ENCODE peak calls at places on chromosome 5, in ten cellular contexts. J is GM23248; N is epithelial cell of esophagus; O is SK-MEL-5; G is Right ventricle myocardium superior; T is osteocyte; H is B cell; S is CD4-positive, alpha-beta T cell; L is amniotic epithelial cell; I is sigmoid colon. Z is an unnamed sample.

GRCh38 chr5:124888050-124888506 is 141.6 kb upstream of the ZNF608 start:
- DNase-seq in J (no peak), N (no peak), O (peak; percentile 59), G (no peak), T (no peak), H (no peak), S (no peak), L (no peak), I (no peak), Z (no peak)

GRCh38 chr5:20030125-20030524 is 42.1 kb upstream of the CDH18 start:
- DNase-seq in J (no peak), N (no peak), O (no peak), G (no peak), T (no peak), H (no peak), S (no peak), L (no peak), I (no peak), Z (no peak)

GRCh38 chr5:178242416-178242815 is 9.8 kb upstream of the PHYKPL start:
- DNase-seq in J (no peak), N (no peak), O (no peak), G (peak; percentile 71), T (no peak), H (no peak), S (no peak), L (no peak), I (no peak), Z (no peak)

GRCh38 chr5:175711031-175711430 is 53.2 kb downstream of the HRH2 start:
- DNase-seq in J (no peak), N (no peak), O (no peak), G (no peak), T (no peak), H (no peak), S (no peak), L (no peak), I (no peak), Z (no peak)

GRCh38 chr5:131787736-131788135 is 9.1 kb downstream of the FNIP1 start:
- DNase-seq in J (no peak), N (no peak), O (no peak), G (no peak), T (no peak), H (no peak), S (no peak), L (no peak), I (no peak), Z (no peak)

GRCh38 chr5:180128671-180129261 is 57.2 kb upstream of the RNF130 start:
- DNase-seq in J (no peak), N (no peak), O (no peak), G (no peak), T (peak; percentile 77), H (peak; percentile 23), S (no peak), L (no peak), I (no peak), Z (no peak)

GRCh38 chr5:148912714-148913398 is 86.4 kb downstream of the ADRB2 start:
- DNase-seq in J (peak; percentile 99), N (peak; percentile 100), O (peak; percentile 76), G (no peak), T (no peak), H (no peak), S (no peak), L (peak; percentile 94), I (no peak), Z (peak; percentile 100)

GRCh38 chr5:139847790-139848507 is 52.3 kb downstream of the PSD2 start:
- DNase-seq in J (peak; percentile 68), N (peak; percentile 43), O (no peak), G (peak; percentile 73), T (no peak), H (peak; percentile 98), S (peak; percentile 71), L (peak; percentile 8), I (peak; percentile 78), Z (no peak)

GRCh38 chr5:120055858-120056257 is 408.2 kb upstream of the PRR16 start:
- DNase-seq in J (peak; percentile 62), N (peak; percentile 57), O (peak; percentile 66), G (no peak), T (no peak), H (no peak), S (no peak), L (peak; percentile 73), I (no peak), Z (peak; percentile 32)

GRCh38 chr5:126056851-126057622 is 366.2 kb upstream of the GRAMD2B start:
- DNase-seq in J (no peak), N (no peak), O (no peak), G (no peak), T (no peak), H (no peak), S (no peak), L (no peak), I (no peak), Z (no peak)

GRCh38 chr5:131224387-131225191 is 39.3 kb upstream of the CDC42SE2 start:
- DNase-seq in J (no peak), N (no peak), O (no peak), G (peak; percentile 53), T (no peak), H (no peak), S (no peak), L (no peak), I (no peak), Z (no peak)

GRCh38 chr5:115366223-115366622 is 69.8 kb upstream of the CCDC112 start:
- DNase-seq in J (peak; percentile 93), N (peak; percentile 75), O (peak; percentile 37), G (no peak), T (no peak), H (no peak), S (no peak), L (peak; percentile 98), I (no peak), Z (peak; percentile 81)

GRCh38 chr5:72921103-72921502 is 34.7 kb upstream of the FCHO2 start:
- DNase-seq in J (no peak), N (no peak), O (no peak), G (no peak), T (no peak), H (no peak), S (no peak), L (no peak), I (no peak), Z (peak; percentile 14)

GRCh38 chr5:81789033-81789432 is 38.1 kb upstream of the SSBP2 start:
- DNase-seq in J (peak; percentile 39), N (peak; percentile 65), O (peak; percentile 21), G (no peak), T (no peak), H (no peak), S (no peak), L (peak; percentile 76), I (no peak), Z (peak; percentile 16)

GRCh38 chr5:36373527-36374086 is 71.9 kb upstream of the RANBP3L start:
- DNase-seq in J (peak; percentile 91), N (peak; percentile 98), O (peak; percentile 43), G (peak; percentile 77), T (no peak), H (no peak), S (no peak), L (peak; percentile 88), I (peak; percentile 89), Z (peak; percentile 82)

GRCh38 chr5:42943931-42944631 is 96.0 kb downstream of the ANXA2R start:
- DNase-seq in J (peak; percentile 50), N (no peak), O (no peak), G (no peak), T (no peak), H (no peak), S (no peak), L (no peak), I (no peak), Z (no peak)

GRCh38 chr5:111224561-111224989 is 391 bp downstream of the CAMK4 start:
- DNase-seq in J (no peak), N (no peak), O (no peak), G (no peak), T (no peak), H (no peak), S (no peak), L (no peak), I (no peak), Z (no peak)

GRCh38 chr5:60670764-60671163 is 29.2 kb downstream of the DEPDC1B start:
- DNase-seq in J (no peak), N (no peak), O (no peak), G (no peak), T (no peak), H (no peak), S (no peak), L (no peak), I (no peak), Z (no peak)

GRCh38 chr5:172691886-172692285 is 50.8 kb downstream of the NEURL1B start:
- DNase-seq in J (no peak), N (no peak), O (no peak), G (no peak), T (no peak), H (no peak), S (no peak), L (no peak), I (peak; percentile 65), Z (no peak)

GRCh38 chr5:172886974-172887491 is 53.0 kb downstream of the ERGIC1 start:
- DNase-seq in J (peak; percentile 98), N (peak; percentile 98), O (no peak), G (peak; percentile 85), T (no peak), H (no peak), S (no peak), L (peak; percentile 100), I (peak; percentile 94), Z (no peak)

GRCh38 chr5:139764250-139764791 is 31.3 kb upstream of the PSD2 start:
- DNase-seq in J (peak; percentile 46), N (no peak), O (no peak), G (peak; percentile 44), T (no peak), H (peak; percentile 81), S (no peak), L (no peak), I (no peak), Z (no peak)

GRCh38 chr5:135740475-135740874 is 94.0 kb upstream of the SLC25A48 start:
- DNase-seq in J (no peak), N (no peak), O (no peak), G (no peak), T (peak; percentile 46), H (no peak), S (no peak), L (peak; percentile 4), I (no peak), Z (no peak)

GRCh38 chr5:173866249-173867172 is 21.6 kb upstream of the CPEB4 start:
- DNase-seq in J (no peak), N (no peak), O (no peak), G (peak; percentile 64), T (no peak), H (no peak), S (no peak), L (no peak), I (peak; percentile 71), Z (no peak)

GRCh38 chr5:39208471-39208870 is 10.9 kb downstream of the FYB1 start:
- DNase-seq in J (no peak), N (no peak), O (no peak), G (no peak), T (no peak), H (no peak), S (no peak), L (no peak), I (no peak), Z (no peak)

GRCh38 chr5:180389252-180390101 is 36.3 kb upstream of the GFPT2 start:
- DNase-seq in J (peak; percentile 17), N (no peak), O (no peak), G (peak; percentile 82), T (no peak), H (peak; percentile 14), S (no peak), L (no peak), I (peak; percentile 80), Z (peak; percentile 9)

GRCh38 chr5:100903036-100903887 is at the start of gene ST8SIA4:
- DNase-seq in J (peak; percentile 49), N (peak; percentile 81), O (peak; percentile 82), G (peak; percentile 92), T (no peak), H (peak; percentile 63), S (peak; percentile 83), L (peak; percentile 27), I (peak; percentile 83), Z (peak; percentile 85)

GRCh38 chr5:11143456-11144267 is 382.6 kb upstream of the DAP start:
- DNase-seq in J (no peak), N (no peak), O (no peak), G (no peak), T (no peak), H (no peak), S (no peak), L (no peak), I (no peak), Z (no peak)

GRCh38 chr5:80234311-80234948 is 21.4 kb downstream of the SERINC5 start:
- DNase-seq in J (no peak), N (no peak), O (no peak), G (no peak), T (no peak), H (no peak), S (no peak), L (no peak), I (no peak), Z (no peak)